ENCODE peak calls at places on chromosomes 5 and 9, in nine cellular contexts. One of them, this sample, is unnamed.

GRCh38 chr5:86565197-86565789 is 52.4 kb upstream of the COX7C start:
- DNase-seq in A172: no peak
- DNase-seq in activated T-helper 2 cell treated with anti-CD3 and anti-CD28 coated beads, Interferon-gamma antibody, Interleukin-2, Interleukin-4, amounts not matched to agents 10 μg/mL and 5 μg/mL and 100 μg/mL, durations not matched to agents 14 hours and 24 hours and 36 hours: no peak
- DNase-seq in immature natural killer cell: no peak
- DNase-seq in NCI-H774: no peak
- DNase-seq in neural crest cell: no peak
- DNase-seq in fibroblast of the conjunctiva: no peak
- DNase-seq in activated T-helper 1 cell treated with anti-CD3 and anti-CD28 coated beads, Interleukin-12 subunit alpha, Interleukin-12 subunit beta, Interleukin-2, Interleukin-4 antibody, amounts not matched to agents 30 ng/mL and 10 ng/mL and 1 ng/mL, durations not matched to agents 14 hours and 24 hours and 36 hours: no peak
- DNase-seq in HFFc6: no peak
- DNase-seq in this sample: no peak

GRCh38 chr9:38342096-38342495 is 50.4 kb upstream of the ALDH1B1 start:
- DNase-seq in A172: no peak
- DNase-seq in activated T-helper 2 cell treated with anti-CD3 and anti-CD28 coated beads, Interferon-gamma antibody, Interleukin-2, Interleukin-4, amounts not matched to agents 10 μg/mL and 5 μg/mL and 100 μg/mL, durations not matched to agents 14 hours and 24 hours and 36 hours: no peak
- DNase-seq in immature natural killer cell: no peak
- DNase-seq in NCI-H774: no peak
- DNase-seq in neural crest cell: no peak
- DNase-seq in fibroblast of the conjunctiva: no peak
- DNase-seq in activated T-helper 1 cell treated with anti-CD3 and anti-CD28 coated beads, Interleukin-12 subunit alpha, Interleukin-12 subunit beta, Interleukin-2, Interleukin-4 antibody, amounts not matched to agents 30 ng/mL and 10 ng/mL and 1 ng/mL, durations not matched to agents 14 hours and 24 hours and 36 hours: no peak
- DNase-seq in HFFc6: no peak
- DNase-seq in this sample: no peak

GRCh38 chr9:81597749-81598497 is 91.4 kb downstream of the TLE1 start:
- DNase-seq in A172: no peak
- DNase-seq in activated T-helper 2 cell treated with anti-CD3 and anti-CD28 coated beads, Interferon-gamma antibody, Interleukin-2, Interleukin-4, amounts not matched to agents 10 μg/mL and 5 μg/mL and 100 μg/mL, durations not matched to agents 14 hours and 24 hours and 36 hours: no peak
- DNase-seq in immature natural killer cell: no peak
- DNase-seq in NCI-H774: no peak
- DNase-seq in neural crest cell: no peak
- DNase-seq in fibroblast of the conjunctiva: no peak
- DNase-seq in activated T-helper 1 cell treated with anti-CD3 and anti-CD28 coated beads, Interleukin-12 subunit alpha, Interleukin-12 subunit beta, Interleukin-2, Interleukin-4 antibody, amounts not matched to agents 30 ng/mL and 10 ng/mL and 1 ng/mL, durations not matched to agents 14 hours and 24 hours and 36 hours: no peak
- DNase-seq in HFFc6: no peak
- DNase-seq in this sample: no peak

GRCh38 chr5:69048233-69048632 is 45.6 kb upstream of the SLC30A5 start:
- DNase-seq in A172: no peak
- DNase-seq in activated T-helper 2 cell treated with anti-CD3 and anti-CD28 coated beads, Interferon-gamma antibody, Interleukin-2, Interleukin-4, amounts not matched to agents 10 μg/mL and 5 μg/mL and 100 μg/mL, durations not matched to agents 14 hours and 24 hours and 36 hours: no peak
- DNase-seq in immature natural killer cell: no peak
- DNase-seq in NCI-H774: no peak
- DNase-seq in neural crest cell: no peak
- DNase-seq in fibroblast of the conjunctiva: no peak
- DNase-seq in activated T-helper 1 cell treated with anti-CD3 and anti-CD28 coated beads, Interleukin-12 subunit alpha, Interleukin-12 subunit beta, Interleukin-2, Interleukin-4 antibody, amounts not matched to agents 30 ng/mL and 10 ng/mL and 1 ng/mL, durations not matched to agents 14 hours and 24 hours and 36 hours: no peak
- DNase-seq in HFFc6: peak
- DNase-seq in this sample: no peak

GRCh38 chr9:34654317-34655083 is 2.5 kb downstream of the IL11RA start:
- DNase-seq in A172: no peak
- DNase-seq in activated T-helper 2 cell treated with anti-CD3 and anti-CD28 coated beads, Interferon-gamma antibody, Interleukin-2, Interleukin-4, amounts not matched to agents 10 μg/mL and 5 μg/mL and 100 μg/mL, durations not matched to agents 14 hours and 24 hours and 36 hours: no peak
- DNase-seq in immature natural killer cell: no peak
- DNase-seq in NCI-H774: no peak
- DNase-seq in neural crest cell: no peak
- DNase-seq in fibroblast of the conjunctiva: peak
- DNase-seq in activated T-helper 1 cell treated with anti-CD3 and anti-CD28 coated beads, Interleukin-12 subunit alpha, Interleukin-12 subunit beta, Interleukin-2, Interleukin-4 antibody, amounts not matched to agents 30 ng/mL and 10 ng/mL and 1 ng/mL, durations not matched to agents 14 hours and 24 hours and 36 hours: no peak
- DNase-seq in HFFc6: peak
- DNase-seq in this sample: peak

GRCh38 chr5:156641690-156642089 is 208.4 kb upstream of the PPP1R2B start:
- DNase-seq in A172: no peak
- DNase-seq in activated T-helper 2 cell treated with anti-CD3 and anti-CD28 coated beads, Interferon-gamma antibody, Interleukin-2, Interleukin-4, amounts not matched to agents 10 μg/mL and 5 μg/mL and 100 μg/mL, durations not matched to agents 14 hours and 24 hours and 36 hours: no peak
- DNase-seq in immature natural killer cell: no peak
- DNase-seq in NCI-H774: no peak
- DNase-seq in neural crest cell: no peak
- DNase-seq in fibroblast of the conjunctiva: no peak
- DNase-seq in activated T-helper 1 cell treated with anti-CD3 and anti-CD28 coated beads, Interleukin-12 subunit alpha, Interleukin-12 subunit beta, Interleukin-2, Interleukin-4 antibody, amounts not matched to agents 30 ng/mL and 10 ng/mL and 1 ng/mL, durations not matched to agents 14 hours and 24 hours and 36 hours: no peak
- DNase-seq in HFFc6: no peak
- DNase-seq in this sample: no peak

GRCh38 chr5:146848133-146848532 is 30.4 kb downstream of the PPP2R2B start:
- DNase-seq in A172: no peak
- DNase-seq in activated T-helper 2 cell treated with anti-CD3 and anti-CD28 coated beads, Interferon-gamma antibody, Interleukin-2, Interleukin-4, amounts not matched to agents 10 μg/mL and 5 μg/mL and 100 μg/mL, durations not matched to agents 14 hours and 24 hours and 36 hours: no peak
- DNase-seq in immature natural killer cell: no peak
- DNase-seq in NCI-H774: no peak
- DNase-seq in neural crest cell: no peak
- DNase-seq in fibroblast of the conjunctiva: no peak
- DNase-seq in activated T-helper 1 cell treated with anti-CD3 and anti-CD28 coated beads, Interleukin-12 subunit alpha, Interleukin-12 subunit beta, Interleukin-2, Interleukin-4 antibody, amounts not matched to agents 30 ng/mL and 10 ng/mL and 1 ng/mL, durations not matched to agents 14 hours and 24 hours and 36 hours: no peak
- DNase-seq in HFFc6: no peak
- DNase-seq in this sample: no peak

GRCh38 chr5:154370119-154370518 is 75.7 kb upstream of the SAP30L start:
- DNase-seq in A172: peak
- DNase-seq in activated T-helper 2 cell treated with anti-CD3 and anti-CD28 coated beads, Interferon-gamma antibody, Interleukin-2, Interleukin-4, amounts not matched to agents 10 μg/mL and 5 μg/mL and 100 μg/mL, durations not matched to agents 14 hours and 24 hours and 36 hours: no peak
- DNase-seq in immature natural killer cell: no peak
- DNase-seq in NCI-H774: no peak
- DNase-seq in neural crest cell: no peak
- DNase-seq in fibroblast of the conjunctiva: no peak
- DNase-seq in activated T-helper 1 cell treated with anti-CD3 and anti-CD28 coated beads, Interleukin-12 subunit alpha, Interleukin-12 subunit beta, Interleukin-2, Interleukin-4 antibody, amounts not matched to agents 30 ng/mL and 10 ng/mL and 1 ng/mL, durations not matched to agents 14 hours and 24 hours and 36 hours: no peak
- DNase-seq in HFFc6: peak
- DNase-seq in this sample: no peak

GRCh38 chr9:11045589-11045988 is 432.8 kb upstream of the PTPRD start:
- DNase-seq in A172: no peak
- DNase-seq in activated T-helper 2 cell treated with anti-CD3 and anti-CD28 coated beads, Interferon-gamma antibody, Interleukin-2, Interleukin-4, amounts not matched to agents 10 μg/mL and 5 μg/mL and 100 μg/mL, durations not matched to agents 14 hours and 24 hours and 36 hours: no peak
- DNase-seq in immature natural killer cell: no peak
- DNase-seq in NCI-H774: no peak
- DNase-seq in neural crest cell: no peak
- DNase-seq in fibroblast of the conjunctiva: no peak
- DNase-seq in activated T-helper 1 cell treated with anti-CD3 and anti-CD28 coated beads, Interleukin-12 subunit alpha, Interleukin-12 subunit beta, Interleukin-2, Interleukin-4 antibody, amounts not matched to agents 30 ng/mL and 10 ng/mL and 1 ng/mL, durations not matched to agents 14 hours and 24 hours and 36 hours: no peak
- DNase-seq in HFFc6: no peak
- DNase-seq in this sample: no peak

GRCh38 chr5:171750316-171750788 is 35.3 kb upstream of the SMIM23 start:
- DNase-seq in A172: no peak
- DNase-seq in activated T-helper 2 cell treated with anti-CD3 and anti-CD28 coated beads, Interferon-gamma antibody, Interleukin-2, Interleukin-4, amounts not matched to agents 10 μg/mL and 5 μg/mL and 100 μg/mL, durations not matched to agents 14 hours and 24 hours and 36 hours: no peak
- DNase-seq in immature natural killer cell: no peak
- DNase-seq in NCI-H774: no peak
- DNase-seq in neural crest cell: no peak
- DNase-seq in fibroblast of the conjunctiva: peak
- DNase-seq in activated T-helper 1 cell treated with anti-CD3 and anti-CD28 coated beads, Interleukin-12 subunit alpha, Interleukin-12 subunit beta, Interleukin-2, Interleukin-4 antibody, amounts not matched to agents 30 ng/mL and 10 ng/mL and 1 ng/mL, durations not matched to agents 14 hours and 24 hours and 36 hours: no peak
- DNase-seq in HFFc6: peak
- DNase-seq in this sample: peak

GRCh38 chr5:35198096-35198495 is 32.2 kb downstream of the PRLR start:
- DNase-seq in A172: peak
- DNase-seq in activated T-helper 2 cell treated with anti-CD3 and anti-CD28 coated beads, Interferon-gamma antibody, Interleukin-2, Interleukin-4, amounts not matched to agents 10 μg/mL and 5 μg/mL and 100 μg/mL, durations not matched to agents 14 hours and 24 hours and 36 hours: no peak
- DNase-seq in immature natural killer cell: no peak
- DNase-seq in NCI-H774: peak
- DNase-seq in neural crest cell: no peak
- DNase-seq in fibroblast of the conjunctiva: peak
- DNase-seq in activated T-helper 1 cell treated with anti-CD3 and anti-CD28 coated beads, Interleukin-12 subunit alpha, Interleukin-12 subunit beta, Interleukin-2, Interleukin-4 antibody, amounts not matched to agents 30 ng/mL and 10 ng/mL and 1 ng/mL, durations not matched to agents 14 hours and 24 hours and 36 hours: no peak
- DNase-seq in HFFc6: peak
- DNase-seq in this sample: peak

GRCh38 chr9:4292781-4293180 is 7.1 kb downstream of the GLIS3 start:
- DNase-seq in A172: peak
- DNase-seq in activated T-helper 2 cell treated with anti-CD3 and anti-CD28 coated beads, Interferon-gamma antibody, Interleukin-2, Interleukin-4, amounts not matched to agents 10 μg/mL and 5 μg/mL and 100 μg/mL, durations not matched to agents 14 hours and 24 hours and 36 hours: no peak
- DNase-seq in immature natural killer cell: no peak
- DNase-seq in NCI-H774: no peak
- DNase-seq in neural crest cell: no peak
- DNase-seq in fibroblast of the conjunctiva: no peak
- DNase-seq in activated T-helper 1 cell treated with anti-CD3 and anti-CD28 coated beads, Interleukin-12 subunit alpha, Interleukin-12 subunit beta, Interleukin-2, Interleukin-4 antibody, amounts not matched to agents 30 ng/mL and 10 ng/mL and 1 ng/mL, durations not matched to agents 14 hours and 24 hours and 36 hours: no peak
- DNase-seq in HFFc6: no peak
- DNase-seq in this sample: no peak

GRCh38 chr5:61301345-61301744 is 30.7 kb upstream of the ZSWIM6 start:
- DNase-seq in A172: no peak
- DNase-seq in activated T-helper 2 cell treated with anti-CD3 and anti-CD28 coated beads, Interferon-gamma antibody, Interleukin-2, Interleukin-4, amounts not matched to agents 10 μg/mL and 5 μg/mL and 100 μg/mL, durations not matched to agents 14 hours and 24 hours and 36 hours: no peak
- DNase-seq in immature natural killer cell: no peak
- DNase-seq in NCI-H774: no peak
- DNase-seq in neural crest cell: no peak
- DNase-seq in fibroblast of the conjunctiva: peak
- DNase-seq in activated T-helper 1 cell treated with anti-CD3 and anti-CD28 coated beads, Interleukin-12 subunit alpha, Interleukin-12 subunit beta, Interleukin-2, Interleukin-4 antibody, amounts not matched to agents 30 ng/mL and 10 ng/mL and 1 ng/mL, durations not matched to agents 14 hours and 24 hours and 36 hours: no peak
- DNase-seq in HFFc6: peak
- DNase-seq in this sample: no peak

GRCh38 chr5:57676228-57677098 is 193.9 kb upstream of the ACTBL2 start:
- DNase-seq in A172: no peak
- DNase-seq in activated T-helper 2 cell treated with anti-CD3 and anti-CD28 coated beads, Interferon-gamma antibody, Interleukin-2, Interleukin-4, amounts not matched to agents 10 μg/mL and 5 μg/mL and 100 μg/mL, durations not matched to agents 14 hours and 24 hours and 36 hours: no peak
- DNase-seq in immature natural killer cell: no peak
- DNase-seq in NCI-H774: no peak
- DNase-seq in neural crest cell: no peak
- DNase-seq in fibroblast of the conjunctiva: peak
- DNase-seq in activated T-helper 1 cell treated with anti-CD3 and anti-CD28 coated beads, Interleukin-12 subunit alpha, Interleukin-12 subunit beta, Interleukin-2, Interleukin-4 antibody, amounts not matched to agents 30 ng/mL and 10 ng/mL and 1 ng/mL, durations not matched to agents 14 hours and 24 hours and 36 hours: no peak
- DNase-seq in HFFc6: no peak
- DNase-seq in this sample: no peak

GRCh38 chr9:129406278-129407225 is 214.3 kb downstream of the C9orf50 start:
- DNase-seq in A172: no peak
- DNase-seq in activated T-helper 2 cell treated with anti-CD3 and anti-CD28 coated beads, Interferon-gamma antibody, Interleukin-2, Interleukin-4, amounts not matched to agents 10 μg/mL and 5 μg/mL and 100 μg/mL, durations not matched to agents 14 hours and 24 hours and 36 hours: no peak
- DNase-seq in immature natural killer cell: no peak
- DNase-seq in NCI-H774: no peak
- DNase-seq in neural crest cell: no peak
- DNase-seq in fibroblast of the conjunctiva: no peak
- DNase-seq in activated T-helper 1 cell treated with anti-CD3 and anti-CD28 coated beads, Interleukin-12 subunit alpha, Interleukin-12 subunit beta, Interleukin-2, Interleukin-4 antibody, amounts not matched to agents 30 ng/mL and 10 ng/mL and 1 ng/mL, durations not matched to agents 14 hours and 24 hours and 36 hours: no peak
- DNase-seq in HFFc6: no peak
- DNase-seq in this sample: no peak

GRCh38 chr5:150079655-150080461 is 6.5 kb downstream of the CSF1R start:
- DNase-seq in A172: no peak
- DNase-seq in activated T-helper 2 cell treated with anti-CD3 and anti-CD28 coated beads, Interferon-gamma antibody, Interleukin-2, Interleukin-4, amounts not matched to agents 10 μg/mL and 5 μg/mL and 100 μg/mL, durations not matched to agents 14 hours and 24 hours and 36 hours: no peak
- DNase-seq in immature natural killer cell: no peak
- DNase-seq in NCI-H774: no peak
- DNase-seq in neural crest cell: no peak
- DNase-seq in fibroblast of the conjunctiva: no peak
- DNase-seq in activated T-helper 1 cell treated with anti-CD3 and anti-CD28 coated beads, Interleukin-12 subunit alpha, Interleukin-12 subunit beta, Interleukin-2, Interleukin-4 antibody, amounts not matched to agents 30 ng/mL and 10 ng/mL and 1 ng/mL, durations not matched to agents 14 hours and 24 hours and 36 hours: no peak
- DNase-seq in HFFc6: no peak
- DNase-seq in this sample: no peak

GRCh38 chr5:170057311-170057710 is 48.4 kb upstream of the FOXI1 start:
- DNase-seq in A172: no peak
- DNase-seq in activated T-helper 2 cell treated with anti-CD3 and anti-CD28 coated beads, Interferon-gamma antibody, Interleukin-2, Interleukin-4, amounts not matched to agents 10 μg/mL and 5 μg/mL and 100 μg/mL, durations not matched to agents 14 hours and 24 hours and 36 hours: no peak
- DNase-seq in immature natural killer cell: no peak
- DNase-seq in NCI-H774: no peak
- DNase-seq in neural crest cell: no peak
- DNase-seq in fibroblast of the conjunctiva: no peak
- DNase-seq in activated T-helper 1 cell treated with anti-CD3 and anti-CD28 coated beads, Interleukin-12 subunit alpha, Interleukin-12 subunit beta, Interleukin-2, Interleukin-4 antibody, amounts not matched to agents 30 ng/mL and 10 ng/mL and 1 ng/mL, durations not matched to agents 14 hours and 24 hours and 36 hours: no peak
- DNase-seq in HFFc6: no peak
- DNase-seq in this sample: no peak

GRCh38 chr5:164119806-164120440 is 614.5 kb downstream of the MAT2B start:
- DNase-seq in A172: peak
- DNase-seq in activated T-helper 2 cell treated with anti-CD3 and anti-CD28 coated beads, Interferon-gamma antibody, Interleukin-2, Interleukin-4, amounts not matched to agents 10 μg/mL and 5 μg/mL and 100 μg/mL, durations not matched to agents 14 hours and 24 hours and 36 hours: no peak
- DNase-seq in immature natural killer cell: no peak
- DNase-seq in NCI-H774: no peak
- DNase-seq in neural crest cell: no peak
- DNase-seq in fibroblast of the conjunctiva: peak
- DNase-seq in activated T-helper 1 cell treated with anti-CD3 and anti-CD28 coated beads, Interleukin-12 subunit alpha, Interleukin-12 subunit beta, Interleukin-2, Interleukin-4 antibody, amounts not matched to agents 30 ng/mL and 10 ng/mL and 1 ng/mL, durations not matched to agents 14 hours and 24 hours and 36 hours: no peak
- DNase-seq in HFFc6: peak
- DNase-seq in this sample: no peak

GRCh38 chr5:180785794-180786221 is 16.8 kb downstream of the MGAT1 start:
- DNase-seq in A172: peak
- DNase-seq in activated T-helper 2 cell treated with anti-CD3 and anti-CD28 coated beads, Interferon-gamma antibody, Interleukin-2, Interleukin-4, amounts not matched to agents 10 μg/mL and 5 μg/mL and 100 μg/mL, durations not matched to agents 14 hours and 24 hours and 36 hours: no peak
- DNase-seq in immature natural killer cell: no peak
- DNase-seq in NCI-H774: no peak
- DNase-seq in neural crest cell: no peak
- DNase-seq in fibroblast of the conjunctiva: no peak
- DNase-seq in activated T-helper 1 cell treated with anti-CD3 and anti-CD28 coated beads, Interleukin-12 subunit alpha, Interleukin-12 subunit beta, Interleukin-2, Interleukin-4 antibody, amounts not matched to agents 30 ng/mL and 10 ng/mL and 1 ng/mL, durations not matched to agents 14 hours and 24 hours and 36 hours: no peak
- DNase-seq in HFFc6: peak
- DNase-seq in this sample: no peak

GRCh38 chr9:118395415-118395814 is 691.2 kb downstream of the TLR4 start:
- DNase-seq in A172: no peak
- DNase-seq in activated T-helper 2 cell treated with anti-CD3 and anti-CD28 coated beads, Interferon-gamma antibody, Interleukin-2, Interleukin-4, amounts not matched to agents 10 μg/mL and 5 μg/mL and 100 μg/mL, durations not matched to agents 14 hours and 24 hours and 36 hours: no peak
- DNase-seq in immature natural killer cell: no peak
- DNase-seq in NCI-H774: no peak
- DNase-seq in neural crest cell: no peak
- DNase-seq in fibroblast of the conjunctiva: no peak
- DNase-seq in activated T-helper 1 cell treated with anti-CD3 and anti-CD28 coated beads, Interleukin-12 subunit alpha, Interleukin-12 subunit beta, Interleukin-2, Interleukin-4 antibody, amounts not matched to agents 30 ng/mL and 10 ng/mL and 1 ng/mL, durations not matched to agents 14 hours and 24 hours and 36 hours: no peak
- DNase-seq in HFFc6: no peak
- DNase-seq in this sample: no peak

GRCh38 chr5:10158886-10159285 is 90.8 kb downstream of the ATPSCKMT start:
- DNase-seq in A172: no peak
- DNase-seq in activated T-helper 2 cell treated with anti-CD3 and anti-CD28 coated beads, Interferon-gamma antibody, Interleukin-2, Interleukin-4, amounts not matched to agents 10 μg/mL and 5 μg/mL and 100 μg/mL, durations not matched to agents 14 hours and 24 hours and 36 hours: no peak
- DNase-seq in immature natural killer cell: no peak
- DNase-seq in NCI-H774: no peak
- DNase-seq in neural crest cell: no peak
- DNase-seq in fibroblast of the conjunctiva: no peak
- DNase-seq in activated T-helper 1 cell treated with anti-CD3 and anti-CD28 coated beads, Interleukin-12 subunit alpha, Interleukin-12 subunit beta, Interleukin-2, Interleukin-4 antibody, amounts not matched to agents 30 ng/mL and 10 ng/mL and 1 ng/mL, durations not matched to agents 14 hours and 24 hours and 36 hours: no peak
- DNase-seq in HFFc6: no peak
- DNase-seq in this sample: no peak

GRCh38 chr9:88651682-88652633 is 117.0 kb downstream of the NXNL2 start:
- DNase-seq in A172: peak
- DNase-seq in activated T-helper 2 cell treated with anti-CD3 and anti-CD28 coated beads, Interferon-gamma antibody, Interleukin-2, Interleukin-4, amounts not matched to agents 10 μg/mL and 5 μg/mL and 100 μg/mL, durations not matched to agents 14 hours and 24 hours and 36 hours: no peak
- DNase-seq in immature natural killer cell: no peak
- DNase-seq in NCI-H774: no peak
- DNase-seq in neural crest cell: no peak
- DNase-seq in fibroblast of the conjunctiva: peak
- DNase-seq in activated T-helper 1 cell treated with anti-CD3 and anti-CD28 coated beads, Interleukin-12 subunit alpha, Interleukin-12 subunit beta, Interleukin-2, Interleukin-4 antibody, amounts not matched to agents 30 ng/mL and 10 ng/mL and 1 ng/mL, durations not matched to agents 14 hours and 24 hours and 36 hours: no peak
- DNase-seq in HFFc6: peak
- DNase-seq in this sample: no peak

This sample was measured in NCI-H2029.